ENCODE peak calls at places on chromosomes 16 and 17, in nine cellular contexts. K is heart left ventricle, E is A673, Z is spleen, J is astrocyte of the spinal cord, D is BJ, B is endodermal cell, M is cardiac fibroblast, N is PC-3. X is an unnamed sample.

GRCh38 chr17:37177234-37177633 is 198.6 kb upstream of the C17orf78 start:
- DNase-seq in Z (no peak), D (no peak), M (peak), B (no peak), N (no peak), J (peak), E (no peak), K (no peak), X (no peak)

GRCh38 chr17:31738067-31738466 is 121.0 kb downstream of the COPRS start:
- DNase-seq in M (no peak), N (peak), D (no peak), E (no peak), K (no peak), J (no peak), B (no peak), Z (no peak), X (no peak)

GRCh38 chr17:17711708-17712141 is 30.5 kb downstream of the RAI1 start:
- DNase-seq in E (no peak), B (peak), N (no peak), D (no peak), M (no peak), J (no peak), K (no peak), Z (no peak), X (no peak)

GRCh38 chr17:19015428-19015827 is 10.9 kb upstream of the FAM83G start:
- DNase-seq in N (no peak), M (no peak), Z (peak), K (no peak), B (no peak), D (no peak), E (no peak), J (no peak), X (no peak)

GRCh38 chr17:29714146-29714545 is 91.4 kb upstream of the CORO6 start:
- DNase-seq in N (no peak), B (no peak), D (no peak), M (no peak), J (no peak), K (no peak), Z (no peak), E (no peak), X (no peak)

GRCh38 chr17:17693253-17693954 is 12.1 kb downstream of the RAI1 start:
- DNase-seq in D (no peak), M (no peak), N (peak), K (peak), J (no peak), Z (peak), E (peak), B (peak), X (no peak)

GRCh38 chr17:76246080-76247066 is 6.1 kb upstream of the RNF157 start:
- DNase-seq in D (no peak), J (peak), K (no peak), E (no peak), B (peak), Z (no peak), M (no peak), N (no peak), X (peak)

GRCh38 chr17:50802609-50803571 is 32.5 kb upstream of the WFIKKN2 start:
- DNase-seq in B (no peak), Z (no peak), N (no peak), J (no peak), E (no peak), K (no peak), D (no peak), M (no peak), X (no peak)

GRCh38 chr16:23124315-23124714 is 24.9 kb downstream of the USP31 start:
- DNase-seq in B (no peak), K (no peak), E (peak), N (peak), M (peak), D (no peak), J (peak), Z (no peak), X (peak)

GRCh38 chr16:24534634-24535033 is 4.7 kb upstream of the RBBP6 start:
- DNase-seq in Z (no peak), E (peak), N (peak), K (no peak), M (peak), J (no peak), B (no peak), D (no peak), X (no peak)

GRCh38 chr16:18797746-18798145 is 3.6 kb downstream of the ARL6IP1 start:
- DNase-seq in E (no peak), N (no peak), D (no peak), M (no peak), J (no peak), K (no peak), B (no peak), Z (no peak), X (no peak)

GRCh38 chr16:87086575-87086974 is 230.6 kb downstream of the C16orf95 start:
- DNase-seq in K (no peak), Z (no peak), N (peak), D (no peak), E (no peak), M (peak), B (no peak), J (peak), X (peak)

GRCh38 chr17:44829558-44830358 is at the start of gene GJC1:
- DNase-seq in B (peak), Z (peak), M (peak), J (peak), N (peak), D (no peak), K (peak), E (peak), X (no peak)

GRCh38 chr17:17467720-17468119 is 9.1 kb upstream of the MED9 start:
- DNase-seq in K (no peak), J (no peak), E (no peak), Z (no peak), M (peak), B (no peak), D (no peak), N (peak), X (peak)

GRCh38 chr16:85436636-85437160 is 176.4 kb upstream of the GSE1 start:
- DNase-seq in D (no peak), K (no peak), E (no peak), N (no peak), J (no peak), B (no peak), M (no peak), Z (no peak), X (peak)
- H3K4me3 ChIP-seq in D (no peak), K (no peak), E (no peak), N (no peak), J (no peak), B (no peak), M (no peak), Z (no peak), X (no peak)

GRCh38 chr16:31000671-31001382 is 9.6 kb downstream of the STX1B start:
- DNase-seq in E (no peak), M (no peak), D (no peak), N (no peak), B (no peak), K (no peak), Z (no peak), J (no peak), X (no peak)

GRCh38 chr16:31001507-31002251 is 8.8 kb downstream of the STX1B start:
- DNase-seq in Z (no peak), N (no peak), D (no peak), E (no peak), K (no peak), J (no peak), B (peak), M (no peak), X (no peak)

GRCh38 chr16:31002810-31003209 is 7.6 kb downstream of the STX1B start:
- DNase-seq in K (no peak), E (no peak), J (no peak), B (peak), Z (no peak), D (no peak), M (no peak), N (no peak), X (no peak)

GRCh38 chr16:31003744-31004143 is 6.7 kb downstream of the STX1B start:
- DNase-seq in N (no peak), J (no peak), Z (no peak), M (no peak), B (no peak), E (no peak), K (no peak), D (no peak), X (no peak)

GRCh38 chr16:31002252-31002700 is 8.2 kb downstream of the STX1B start:
- DNase-seq in B (peak), N (no peak), J (no peak), M (no peak), D (no peak), E (no peak), K (no peak), Z (no peak), X (no peak)
- TF ChIP-seq CTCF in B (no peak), N (no peak), J (no peak), M (no peak), D (no peak), E (no peak), K (no peak), Z (no peak), X (no peak)

GRCh38 chr16:72666267-72666666 is 381.7 kb downstream of the ZFHX3 start:
- DNase-seq in E (peak), D (no peak), M (no peak), B (no peak), Z (no peak), J (no peak), N (no peak), K (no peak), X (peak)

GRCh38 chr16:72664122-72664479 is 383.8 kb downstream of the ZFHX3 start:
- DNase-seq in M (no peak), N (peak), J (no peak), K (no peak), Z (no peak), B (peak), D (no peak), E (no peak), X (peak)

GRCh38 chr16:72658888-72659717 is 388.8 kb downstream of the ZFHX3 start:
- DNase-seq in K (no peak), Z (no peak), M (peak), J (peak), N (no peak), B (no peak), E (no peak), D (no peak), X (no peak)

DNA sequence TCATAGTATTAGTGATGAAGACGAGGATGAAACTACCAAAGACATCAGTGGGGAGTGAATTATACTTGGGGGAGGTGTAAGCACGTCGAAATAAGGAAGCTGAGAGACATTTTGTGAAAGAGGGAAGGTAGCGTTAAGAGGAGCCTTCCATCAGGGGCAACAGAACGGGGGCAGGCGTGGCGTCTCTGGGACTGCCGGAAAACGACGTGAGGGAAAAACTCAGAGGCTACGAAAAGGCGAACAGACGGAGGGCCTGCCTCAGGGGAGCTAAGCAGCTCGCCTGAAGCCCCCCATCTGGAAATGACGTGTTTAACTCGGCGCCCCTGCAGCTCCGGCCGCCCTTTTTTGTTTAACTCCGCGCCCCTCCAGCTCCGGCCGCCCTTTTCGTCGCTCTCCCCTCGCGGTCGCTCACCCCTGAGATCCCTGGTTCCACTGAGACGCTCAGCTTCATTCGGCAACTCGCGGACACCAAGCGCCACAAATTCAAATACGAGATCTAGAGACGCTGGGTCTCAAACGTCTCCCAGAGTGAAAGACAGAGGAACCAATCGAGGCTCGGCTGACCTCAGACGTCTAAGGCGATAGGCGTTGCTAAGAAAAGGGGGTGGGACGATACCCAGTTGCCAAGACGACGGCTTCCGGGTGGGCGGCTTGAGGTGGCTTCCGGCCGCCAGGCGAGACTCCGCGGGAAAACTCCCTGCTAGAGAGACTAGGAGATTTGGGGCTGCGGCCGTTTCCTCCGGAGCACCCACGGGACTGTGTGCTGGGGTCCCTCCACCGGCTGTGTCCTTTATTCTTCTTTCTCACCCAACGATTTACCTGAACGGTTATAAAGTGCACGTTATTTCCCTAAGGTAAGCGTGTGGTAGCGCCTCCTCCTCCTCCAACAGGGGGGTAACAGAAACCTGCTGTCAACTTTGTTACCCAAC is 383.2 kb downstream of the ZFHX3 start:
- DNase-seq in D (peak), K (peak), B (peak), N (peak), E (peak), J (peak), M (peak), Z (peak), X (peak)
- H3K4me3 ChIP-seq in D (peak), K (peak), B (peak), N (peak), E (peak), J (peak), M (peak), Z (peak), X (peak)

DNA sequence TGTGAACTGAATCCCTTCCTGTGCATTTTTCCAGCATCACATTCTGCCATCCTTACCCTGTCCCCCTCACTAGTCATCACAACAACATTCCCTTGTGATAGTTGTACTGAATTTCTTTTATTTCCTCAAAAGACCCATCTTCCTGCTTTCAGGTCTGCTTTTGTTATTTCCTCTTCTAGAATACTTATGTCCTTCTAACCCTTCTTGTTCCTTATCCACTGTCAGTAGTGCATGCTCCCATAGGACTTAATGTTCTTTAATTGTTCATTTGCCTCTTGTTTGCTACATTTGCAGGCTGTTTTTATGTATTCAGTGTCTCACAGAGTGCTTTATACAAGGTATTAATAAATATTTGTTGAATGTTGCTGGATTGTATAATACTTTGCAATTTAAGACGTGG is 73.0 kb downstream of the BCAS3 start:
- DNase-seq in B (no peak), Z (no peak), N (no peak), D (no peak), J (no peak), E (no peak), K (no peak), M (no peak), X (no peak)
- TF ChIP-seq CTCF in B (no peak), Z (no peak), N (no peak), D (no peak), J (no peak), E (no peak), K (no peak), M (no peak), X (no peak)

DNA sequence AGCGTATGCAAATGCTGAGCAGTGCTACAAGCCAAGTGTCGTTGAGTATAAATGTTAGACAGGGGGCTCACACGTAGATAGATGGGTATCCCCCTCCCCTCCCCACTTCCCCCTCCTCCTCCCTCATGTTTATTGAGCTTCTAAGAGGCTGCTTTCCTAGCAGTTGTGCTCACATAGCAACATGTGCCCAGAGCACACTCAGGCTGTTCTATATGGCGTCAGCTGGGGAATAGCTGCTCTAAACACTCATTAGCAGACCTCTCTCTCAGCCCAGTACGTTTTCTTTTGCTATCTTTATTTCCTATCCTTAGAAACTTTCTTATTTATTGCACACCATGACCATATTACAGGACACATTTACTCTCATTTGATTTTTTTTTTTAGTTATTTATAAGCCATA is 1.8 kb downstream of the KCNJ2 start:
- DNase-seq in B (no peak), N (no peak), M (no peak), Z (no peak), E (no peak), J (no peak), D (no peak), K (no peak), X (no peak)
- H3K4me3 ChIP-seq in B (no peak), N (no peak), M (no peak), Z (peak), E (no peak), J (no peak), D (peak), K (peak), X (no peak)